ENCODE peak calls at places on chromosomes 12 and 14, in ten cellular contexts. G is Calu3; B is effector CD8-positive, alpha-beta T cell; F is tibial artery; P is mucosa of descending colon; C is substantia nigra; M is heart left ventricle; A is Peyer's patch; N is H9; S is activated gamma-delta T cell treated with anti-CD3 and anti-CD28 coated beads, Interleukin-2, amount 50 U/mL, for 16 hours. L is an unnamed sample.

GRCh38 chr12:46371718-46372130 is 849 bp downstream of the SLC38A2 start:
- DNase-seq in N (no peak), G (peak), S (peak), F (peak), M (peak), P (no peak), A (peak), C (peak), B (peak), L (peak)

GRCh38 chr12:122681814-122682213 is 21.3 kb downstream of the HCAR2 start:
- DNase-seq in F (no peak), C (no peak), S (no peak), B (no peak), G (no peak), P (peak), M (no peak), A (no peak), N (no peak), L (no peak)

GRCh38 chr14:74921987-74922751 is 891 bp downstream of the RPS6KL1 start:
- DNase-seq in F (no peak), C (no peak), M (no peak), A (no peak), B (no peak), G (no peak), N (no peak), P (no peak), S (no peak), L (no peak)

GRCh38 chr12:52151859-52152783 is 39.7 kb downstream of the KRT80 start:
- DNase-seq in F (peak), S (peak), P (peak), A (peak), M (peak), B (peak), G (peak), N (peak), C (peak), L (peak)

GRCh38 chr12:31466768-31467167 is 124.2 kb downstream of the DENND5B start:
- DNase-seq in B (no peak), N (no peak), G (no peak), M (no peak), F (no peak), S (no peak), P (no peak), A (no peak), C (no peak), L (peak)

GRCh38 chr14:35515916-35516315 is 18.0 kb upstream of the INSM2 start:
- DNase-seq in G (no peak), C (no peak), M (no peak), P (no peak), A (no peak), B (no peak), S (no peak), F (no peak), N (no peak), L (no peak)

GRCh38 chr12:68933564-68933893 is 558 bp upstream of the CPM start:
- DNase-seq in B (no peak), S (no peak), F (no peak), G (no peak), M (no peak), P (no peak), N (no peak), A (no peak), C (peak), L (no peak)

GRCh38 chr12:89154743-89155530 is 197.4 kb downstream of the DUSP6 start:
- DNase-seq in N (no peak), C (no peak), P (peak), F (no peak), A (no peak), M (no peak), S (no peak), G (no peak), B (no peak), L (no peak)

GRCh38 chr12:29073631-29074239 is 75.3 kb upstream of the FAR2 start:
- DNase-seq in C (no peak), F (no peak), B (no peak), S (no peak), N (no peak), G (peak), A (no peak), M (no peak), P (peak), L (peak)

GRCh38 chr12:87413784-87414183 is 615.4 kb downstream of the C12orf50 start:
- DNase-seq in G (no peak), P (no peak), F (no peak), N (no peak), S (no peak), B (no peak), A (no peak), C (no peak), M (no peak), L (no peak)

GRCh38 chr12:126874427-126875026 is 1392.4 kb upstream of the TMEM132C start:
- DNase-seq in G (peak), M (peak), C (peak), S (peak), B (peak), F (peak), P (peak), N (peak), A (peak), L (peak)

GRCh38 chr12:115223322-115223721 is 539.3 kb upstream of the TBX3 start:
- DNase-seq in F (no peak), C (no peak), N (no peak), M (no peak), A (no peak), G (no peak), B (no peak), S (no peak), P (no peak), L (peak)

GRCh38 chr12:125247477-125247876 is 182.2 kb downstream of the AACS start:
- DNase-seq in G (no peak), N (no peak), A (no peak), F (no peak), M (no peak), P (no peak), B (no peak), S (no peak), C (no peak), L (no peak)

GRCh38 chr12:2853626-2854025 is 3.2 kb downstream of the TEX52 start:
- DNase-seq in A (peak), S (peak), N (peak), M (peak), F (peak), P (peak), C (peak), G (no peak), B (peak), L (peak)

GRCh38 chr14:65658202-65658601 is 245.7 kb downstream of the FUT8 start:
- DNase-seq in B (no peak), G (no peak), A (no peak), N (no peak), C (no peak), P (no peak), F (no peak), M (no peak), S (no peak), L (peak)

GRCh38 chr12:44377443-44378160 is 498.5 kb downstream of the NELL2 start:
- DNase-seq in P (no peak), M (no peak), A (no peak), F (no peak), C (no peak), S (no peak), B (no peak), N (no peak), G (no peak), L (no peak)

GRCh38 chr12:57093412-57094193 is 4.7 kb downstream of the NAB2 start:
- DNase-seq in M (peak), B (peak), A (peak), S (peak), G (peak), C (peak), N (peak), F (peak), P (peak), L (peak)